ENCODE peak calls at places on chromosomes 4 and X, in ten cellular contexts. W is AG20443, I is MV-4-11, U is hippocampal formation, P is NCI-H345, M is hepatocyte, X is nucleus accumbens, H is frontal cortex, S is EH, Y is psoas muscle. V is an unnamed sample.

GRCh38 chrX:134948333-134949241 is 42.2 kb upstream of the SMIM10 start:
- DNase-seq in W (no peak), I (peak; percentile 8), U (no peak), P (no peak), M (peak; percentile 52), X (no peak), H (no peak), S (peak; percentile 78), Y (no peak), V (no peak)

GRCh38 chrX:34880656-34881055 is 61.9 kb upstream of the FAM47B start:
- DNase-seq in W (peak; percentile 35), I (no peak), U (no peak), P (no peak), M (no peak), X (no peak), H (no peak), S (peak; percentile 88), Y (no peak), V (no peak)

GRCh38 chr4:80202784-80203553 is 5.7 kb downstream of the PRDM8 start:
- DNase-seq in W (peak; percentile 71), I (peak; percentile 48), U (no peak), P (no peak), M (peak; percentile 38), X (no peak), H (no peak), S (peak; percentile 54), Y (no peak), V (peak; percentile 54)

GRCh38 chr4:140109626-140110213 is 44.3 kb downstream of the MAML3 start:
- DNase-seq in W (no peak), I (no peak), U (no peak), P (no peak), M (no peak), X (no peak), H (no peak), S (no peak), Y (no peak), V (no peak)

GRCh38 chr4:60923075-60923474 is 277.1 kb upstream of the ADGRL3 start:
- DNase-seq in W (no peak), I (no peak), U (no peak), P (peak; percentile 14), M (no peak), X (no peak), H (no peak), S (no peak), Y (no peak), V (no peak)

GRCh38 chr4:6771229-6771671 is 11.3 kb upstream of the KIAA0232 start:
- DNase-seq in W (peak; percentile 77), I (no peak), U (no peak), P (no peak), M (no peak), X (no peak), H (no peak), S (no peak), Y (peak; percentile 96), V (no peak)

GRCh38 chrX:45749375-45749774 is 548.7 kb upstream of the DIPK2B start:
- DNase-seq in W (no peak), I (no peak), U (no peak), P (no peak), M (no peak), X (no peak), H (no peak), S (peak; percentile 39), Y (no peak), V (peak; percentile 14)

GRCh38 chr4:67327245-67327860 is 217.9 kb downstream of the CENPC start:
- DNase-seq in W (peak; percentile 82), I (peak; percentile 51), U (peak; percentile 49), P (peak; percentile 66), M (peak; percentile 82), X (peak; percentile 3), H (peak; percentile 57), S (peak; percentile 63), Y (no peak), V (peak; percentile 77)

GRCh38 chrX:139049455-139049854 is 337.9 kb upstream of the FGF13 start:
- DNase-seq in W (peak; percentile 16), I (no peak), U (no peak), P (no peak), M (no peak), X (no peak), H (no peak), S (no peak), Y (no peak), V (no peak)

GRCh38 chr4:89056292-89056952 is 563 bp downstream of the FAM13A start:
- DNase-seq in W (peak; percentile 20), I (no peak), U (no peak), P (no peak), M (no peak), X (no peak), H (no peak), S (no peak), Y (no peak), V (peak; percentile 30)

GRCh38 chr4:45120163-45120562 is 393.8 kb upstream of the GNPDA2 start:
- DNase-seq in W (no peak), I (no peak), U (no peak), P (peak; percentile 2), M (peak; percentile 54), X (no peak), H (no peak), S (no peak), Y (no peak), V (no peak)

GRCh38 chrX:128975716-128976115 is 547.6 kb downstream of the SMARCA1 start:
- DNase-seq in W (no peak), I (no peak), U (no peak), P (peak; percentile 1), M (peak; percentile 56), X (peak; percentile 0), H (peak; percentile 1), S (no peak), Y (no peak), V (peak; percentile 12)

GRCh38 chrX:2500681-2501151 is at the start of the genes DHRSX and ZBED1:
- DNase-seq in W (peak; percentile 85), I (no peak), U (no peak), P (no peak), M (peak; percentile 75), X (no peak), H (peak; percentile 70), S (peak; percentile 48), Y (peak; percentile 66), V (no peak)

GRCh38 chrX:150372280-150372679 is 9.2 kb downstream of the MAMLD1 start:
- DNase-seq in W (no peak), I (no peak), U (peak; percentile 41), P (no peak), M (no peak), X (peak; percentile 6), H (no peak), S (no peak), Y (no peak), V (no peak)

GRCh38 chrX:10769696-10770619 is 149.6 kb upstream of the MID1 start:
- DNase-seq in W (peak; percentile 42), I (no peak), U (no peak), P (peak; percentile 91), M (peak; percentile 14), X (no peak), H (peak; percentile 5), S (peak; percentile 54), Y (no peak), V (no peak)

GRCh38 chrX:40147399-40148188 is 49.8 kb upstream of the BCOR start:
- DNase-seq in W (no peak), I (no peak), U (no peak), P (no peak), M (peak; percentile 6), X (no peak), H (no peak), S (no peak), Y (no peak), V (no peak)

GRCh38 chr4:138182838-138183426 is 59.2 kb downstream of the SLC7A11 start:
- DNase-seq in W (peak; percentile 40), I (peak; percentile 36), U (no peak), P (peak; percentile 32), M (peak; percentile 71), X (no peak), H (no peak), S (peak; percentile 62), Y (no peak), V (peak; percentile 78)

GRCh38 chrX:47697171-47697570 is 38.2 kb upstream of the UXT start:
- DNase-seq in W (no peak), I (no peak), U (no peak), P (no peak), M (peak; percentile 23), X (no peak), H (no peak), S (no peak), Y (no peak), V (no peak)

V was measured in Kasumi-1.